ENCODE peak calls at places on chromosomes 4 and X, in six cellular contexts. N, F, X, P, I and V are unnamed samples.

GRCh38 chrX:6262959-6263358 is 34.3 kb upstream of the NLGN4X start:
- DNase-seq in F (no peak), P (no peak), N (no peak), X (no peak), I (no peak), V (no peak)

GRCh38 chrX:50691820-50692219 is 122.2 kb downstream of the SHROOM4 start:
- DNase-seq in N (no peak), P (no peak), X (peak; percentile 60), I (peak; percentile 58), F (no peak), V (peak; percentile 33)

GRCh38 chr4:154559141-154559841 is 3.5 kb upstream of the FGB start:
- DNase-seq in P (no peak), I (peak; percentile 84), F (no peak), X (peak; percentile 66), N (no peak), V (peak; percentile 33)

GRCh38 chr4:40564815-40565505 is 64.7 kb downstream of the RBM47 start:
- DNase-seq in N (no peak), X (peak; percentile 27), P (no peak), I (no peak), F (no peak), V (no peak)

GRCh38 chrX:153643431-153644351 is 3.3 kb upstream of the DUSP9 start:
- DNase-seq in F (peak; percentile 56), P (peak; percentile 7), I (peak; percentile 8), N (no peak), X (no peak), V (no peak)

GRCh38 chr4:124632439-124632838 is 80.1 kb downstream of the ANKRD50 start:
- DNase-seq in I (no peak), N (no peak), X (no peak), P (no peak), F (no peak), V (no peak)

GRCh38 chr4:166391501-166391900 is 518.5 kb downstream of the TLL1 start:
- DNase-seq in P (no peak), X (no peak), F (no peak), N (no peak), I (no peak), V (no peak)

GRCh38 chr4:85862896-85863295 is 387.9 kb downstream of the ARHGAP24 start:
- DNase-seq in P (no peak), X (no peak), I (no peak), F (no peak), N (no peak), V (no peak)

GRCh38 chrX:118188977-118189376 is 72.4 kb upstream of the KLHL13 start:
- DNase-seq in F (no peak), P (no peak), X (peak; percentile 29), N (no peak), I (no peak), V (no peak)

GRCh38 chr4:158016511-158016910 is 156.3 kb downstream of the GASK1B start:
- DNase-seq in F (no peak), P (no peak), N (no peak), X (peak; percentile 79), I (peak; percentile 87), V (no peak)

GRCh38 chrX:107935664-107936433 is 46.3 kb downstream of the TEX13B start:
- DNase-seq in N (no peak), F (no peak), P (no peak), X (peak; percentile 10), I (peak; percentile 24), V (no peak)

GRCh38 chr4:116066711-116067245 is 953.4 kb upstream of the NDST4 start:
- DNase-seq in F (no peak), N (no peak), I (no peak), X (no peak), P (no peak), V (no peak)

GRCh38 chrX:130086414-130087207 is 23.7 kb downstream of the ELF4 start:
- DNase-seq in I (no peak), X (no peak), N (peak; percentile 56), F (no peak), P (no peak), V (no peak)

GRCh38 chrX:130083107-130083490 is 27.2 kb downstream of the ELF4 start:
- DNase-seq in F (no peak), I (no peak), X (no peak), P (no peak), N (no peak), V (no peak)

GRCh38 chrX:130083656-130084382 is 26.5 kb downstream of the ELF4 start:
- DNase-seq in P (no peak), F (no peak), N (no peak), X (no peak), I (no peak), V (no peak)

GRCh38 chrX:130085551-130085986 is 24.7 kb downstream of the ELF4 start:
- DNase-seq in N (no peak), I (peak; percentile 33), F (no peak), X (peak; percentile 39), P (no peak), V (no peak)

GRCh38 chrX:130084651-130085237 is 25.6 kb downstream of the ELF4 start:
- DNase-seq in N (no peak), I (no peak), F (no peak), X (no peak), P (no peak), V (no peak)
- H3K4me3 ChIP-seq in N (no peak overlapping the region), I (no peak overlapping the region), F (no peak overlapping the region), X (no peak overlapping the region), P (no peak overlapping the region), V (no peak overlapping the region)

GRCh38 chr4:95517799-95518198 is 31.0 kb downstream of the UNC5C start:
- DNase-seq in P (no peak), X (no peak), N (no peak), F (no peak), I (no peak), V (no peak)

GRCh38 chr4:95510877-95511276 is 37.9 kb downstream of the UNC5C start:
- DNase-seq in I (no peak), N (no peak), F (no peak), P (no peak), X (no peak), V (no peak)

GRCh38 chr4:95513022-95513421 is 35.8 kb downstream of the UNC5C start:
- DNase-seq in P (no peak), X (no peak), F (no peak), N (no peak), I (no peak), V (no peak)

GRCh38 chr4:95511477-95511876 is 37.3 kb downstream of the UNC5C start:
- DNase-seq in I (no peak), F (no peak), N (no peak), P (no peak), X (no peak), V (no peak)

GRCh38 chr4:95516528-95517011 is 32.2 kb downstream of the UNC5C start:
- DNase-seq in I (peak; percentile 71), F (no peak), X (peak; percentile 61), P (no peak), N (no peak), V (no peak)
- H3K4me3 ChIP-seq in I (no peak overlapping the region), F (no peak overlapping the region), X (no peak overlapping the region), P (no peak overlapping the region), N (no peak overlapping the region), V (no peak overlapping the region)

DNA sequence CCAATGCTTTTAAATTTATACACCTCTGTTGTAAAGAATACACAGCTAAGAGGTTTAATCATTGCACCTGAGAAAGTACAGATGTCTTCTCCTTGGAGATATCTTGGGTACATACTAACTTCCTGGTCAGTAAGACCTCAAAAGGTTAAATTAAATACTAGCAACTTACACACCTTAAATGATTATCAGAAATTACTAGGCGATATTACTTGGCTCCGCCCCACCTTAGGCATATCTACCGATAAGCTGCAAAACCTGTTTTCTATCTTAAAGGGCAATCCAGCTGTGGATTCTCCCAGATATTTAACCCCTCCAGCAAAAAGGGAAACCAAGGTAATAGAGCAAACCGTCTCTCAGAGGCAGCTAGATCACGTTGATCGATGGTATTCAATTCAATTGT is 819.4 kb downstream of the FAM133A start:
- DNase-seq in X (no peak), F (no peak), N (no peak), P (no peak), I (no peak), V (no peak)
- H3K4me3 ChIP-seq in X (no peak overlapping the region), F (no peak overlapping the region), N (no peak overlapping the region), P (no peak overlapping the region), I (no peak overlapping the region), V (no peak overlapping the region)

DNA sequence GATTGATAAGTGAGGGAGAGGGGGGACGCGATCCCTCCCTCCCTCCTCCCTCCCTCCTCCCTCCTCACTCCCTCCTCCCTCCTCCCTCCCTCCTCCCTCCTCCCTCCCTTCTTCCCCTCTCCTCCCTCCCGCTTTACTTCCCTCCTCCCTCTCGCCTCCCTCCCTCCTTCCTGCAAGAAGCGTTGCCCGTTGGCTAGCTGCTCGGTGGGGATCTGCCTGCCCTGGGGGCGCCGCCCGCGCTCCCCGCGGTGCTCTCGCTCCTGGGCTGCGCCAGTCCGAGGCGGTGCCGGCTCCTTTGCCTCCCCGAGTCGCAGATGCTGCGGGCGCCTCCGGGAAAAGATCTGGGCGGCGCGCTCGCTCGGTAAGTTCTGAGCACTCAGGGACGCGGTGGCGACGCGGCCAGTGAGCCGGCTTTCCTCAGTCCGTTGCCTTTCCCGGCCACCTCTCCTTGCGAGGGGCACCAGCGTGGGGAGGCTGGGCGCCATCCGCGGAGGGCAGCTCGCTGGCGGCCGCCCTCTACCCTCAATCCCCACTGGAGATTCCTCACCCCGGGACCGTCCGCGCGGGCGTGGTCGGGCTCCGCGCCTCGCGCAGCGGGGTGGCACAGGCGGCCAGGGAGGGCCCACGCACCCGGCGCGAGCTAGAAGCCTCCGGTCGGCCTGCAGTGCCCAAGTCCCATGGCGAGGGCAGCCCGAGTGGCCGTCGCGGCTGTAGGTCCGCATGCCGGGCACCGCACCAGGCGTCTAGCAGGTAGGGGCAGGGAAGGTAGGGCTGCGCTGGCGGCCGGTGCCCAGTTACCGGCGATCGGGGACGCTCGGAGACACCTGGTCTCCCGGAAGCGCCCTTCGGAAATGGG is at the start of gene SLITRK2:
- DNase-seq in P (no peak), I (no peak), N (no peak), X (peak; percentile 0), F (no peak), V (no peak)
- H3K4me3 ChIP-seq in P (peak within 1 kb of the TSS; percentile 10), I (no peak within 1 kb of the TSS), N (peak within 1 kb of the TSS; percentile 28), X (peak within 1 kb of the TSS; percentile 26), F (peak within 1 kb of the TSS; percentile 35), V (no peak within 1 kb of the TSS)

GRCh38 chrX:69615323-69615722 is 590 bp upstream of the EDA start:
- DNase-seq in N (no peak), I (no peak), P (no peak), F (no peak), X (no peak), V (no peak)

GRCh38 chrX:69614896-69615295 is 1.0 kb upstream of the EDA start:
- DNase-seq in P (peak; percentile 7), X (peak; percentile 56), I (no peak), F (no peak), N (no peak), V (no peak)

GRCh38 chrX:69613946-69614345 is 2.0 kb upstream of the EDA start:
- DNase-seq in I (no peak), X (no peak), F (no peak), N (no peak), P (no peak), V (no peak)

GRCh38 chrX:69616520-69617203 is 749 bp downstream of the EDA start:
- DNase-seq in P (peak; percentile 18), I (no peak), F (peak; percentile 66), N (peak; percentile 18), X (peak; percentile 17), V (no peak)

GRCh38 chrX:69615779-69616519 is at the start of gene EDA:
- DNase-seq in N (peak; percentile 87), P (peak; percentile 82), F (peak; percentile 92), X (peak; percentile 94), I (peak; percentile 71), V (peak; percentile 57)
- H3K4me3 ChIP-seq in N (peak within 1 kb of the TSS; percentile 75), P (peak within 1 kb of the TSS; percentile 50), F (peak within 1 kb of the TSS; percentile 64), X (peak within 1 kb of the TSS; percentile 43), I (peak within 1 kb of the TSS; percentile 54), V (peak within 1 kb of the TSS; percentile 64)